ENCODE peak calls at places on chromosomes 13 and 19, in ten cellular contexts. One of them, this sample, is unnamed.

GRCh38 chr13:104625196-104625595 is 1559.0 kb upstream of the SLC10A2 start:
- DNase-seq in LHCN-M2: no peak
- DNase-seq in stimulated activated CD8-positive, alpha-beta memory T cell treated with anti-CD3 and anti-CD28 coated beads, Interleukin-7, amount 100 ng/mL, for 24 hours: no peak
- DNase-seq in body of pancreas: no peak
- DNase-seq in cerebellar cortex: no peak
- DNase-seq in right cardiac atrium: no peak
- DNase-seq in prostate gland: no peak
- DNase-seq in neuronal stem cell: no peak
- DNase-seq in mucosa of gallbladder: no peak
- DNase-seq in fibroblast of the aortic adventitia: no peak
- DNase-seq in this sample: no peak

GRCh38 chr19:1264801-1265610 is 4.1 kb upstream of the CIRBP start:
- DNase-seq in prostate gland: peak; percentile 23
- DNase-seq in stimulated activated CD8-positive, alpha-beta memory T cell treated with anti-CD3 and anti-CD28 coated beads, Interleukin-7, amount 100 ng/mL, for 24 hours: no peak
- DNase-seq in LHCN-M2: peak; percentile 94
- DNase-seq in mucosa of gallbladder: no peak
- DNase-seq in cerebellar cortex: peak; percentile 58
- DNase-seq in fibroblast of the aortic adventitia: peak; percentile 84
- DNase-seq in neuronal stem cell: no peak
- DNase-seq in right cardiac atrium: peak; percentile 87
- DNase-seq in body of pancreas: peak; percentile 84
- DNase-seq in this sample: peak; percentile 95

GRCh38 chr19:16371540-16371986 is 46.9 kb downstream of the KLF2 start:
- DNase-seq in mucosa of gallbladder: peak; percentile 71
- DNase-seq in stimulated activated CD8-positive, alpha-beta memory T cell treated with anti-CD3 and anti-CD28 coated beads, Interleukin-7, amount 100 ng/mL, for 24 hours: peak; percentile 64
- DNase-seq in prostate gland: no peak
- DNase-seq in right cardiac atrium: peak; percentile 90
- DNase-seq in fibroblast of the aortic adventitia: no peak
- DNase-seq in neuronal stem cell: no peak
- DNase-seq in body of pancreas: no peak
- DNase-seq in LHCN-M2: no peak
- DNase-seq in cerebellar cortex: no peak
- DNase-seq in this sample: no peak

GRCh38 chr13:51223284-51224270 is 1.4 kb downstream of the FAM124A start:
- DNase-seq in LHCN-M2: no peak
- DNase-seq in neuronal stem cell: no peak
- DNase-seq in stimulated activated CD8-positive, alpha-beta memory T cell treated with anti-CD3 and anti-CD28 coated beads, Interleukin-7, amount 100 ng/mL, for 24 hours: no peak
- DNase-seq in prostate gland: no peak
- DNase-seq in mucosa of gallbladder: no peak
- DNase-seq in right cardiac atrium: no peak
- DNase-seq in body of pancreas: no peak
- DNase-seq in cerebellar cortex: peak; percentile 12
- DNase-seq in fibroblast of the aortic adventitia: no peak
- DNase-seq in this sample: no peak

GRCh38 chr19:44949550-44949949 is 3.7 kb downstream of the APOC2 start:
- DNase-seq in body of pancreas: no peak
- DNase-seq in neuronal stem cell: no peak
- DNase-seq in stimulated activated CD8-positive, alpha-beta memory T cell treated with anti-CD3 and anti-CD28 coated beads, Interleukin-7, amount 100 ng/mL, for 24 hours: no peak
- DNase-seq in cerebellar cortex: no peak
- DNase-seq in right cardiac atrium: no peak
- DNase-seq in prostate gland: no peak
- DNase-seq in mucosa of gallbladder: no peak
- DNase-seq in fibroblast of the aortic adventitia: no peak
- DNase-seq in LHCN-M2: no peak
- DNase-seq in this sample: no peak

GRCh38 chr19:39557791-39558622 is 18.0 kb upstream of the EID2 start:
- DNase-seq in body of pancreas: no peak
- DNase-seq in fibroblast of the aortic adventitia: peak; percentile 8
- DNase-seq in neuronal stem cell: no peak
- DNase-seq in stimulated activated CD8-positive, alpha-beta memory T cell treated with anti-CD3 and anti-CD28 coated beads, Interleukin-7, amount 100 ng/mL, for 24 hours: no peak
- DNase-seq in right cardiac atrium: no peak
- DNase-seq in prostate gland: peak; percentile 30
- DNase-seq in LHCN-M2: peak; percentile 26
- DNase-seq in cerebellar cortex: no peak
- DNase-seq in mucosa of gallbladder: no peak
- DNase-seq in this sample: no peak

GRCh38 chr13:95485045-95485517 is 67.4 kb upstream of the CLDN10 start:
- DNase-seq in body of pancreas: no peak
- DNase-seq in prostate gland: no peak
- DNase-seq in stimulated activated CD8-positive, alpha-beta memory T cell treated with anti-CD3 and anti-CD28 coated beads, Interleukin-7, amount 100 ng/mL, for 24 hours: no peak
- DNase-seq in right cardiac atrium: no peak
- DNase-seq in LHCN-M2: peak; percentile 67
- DNase-seq in cerebellar cortex: no peak
- DNase-seq in neuronal stem cell: no peak
- DNase-seq in fibroblast of the aortic adventitia: no peak
- DNase-seq in mucosa of gallbladder: no peak
- DNase-seq in this sample: peak; percentile 60

GRCh38 chr13:60155978-60156377 is 7.8 kb downstream of the DIAPH3 start:
- DNase-seq in LHCN-M2: peak; percentile 14
- DNase-seq in stimulated activated CD8-positive, alpha-beta memory T cell treated with anti-CD3 and anti-CD28 coated beads, Interleukin-7, amount 100 ng/mL, for 24 hours: no peak
- DNase-seq in fibroblast of the aortic adventitia: peak; percentile 54
- DNase-seq in right cardiac atrium: no peak
- DNase-seq in body of pancreas: no peak
- DNase-seq in prostate gland: no peak
- DNase-seq in neuronal stem cell: no peak
- DNase-seq in mucosa of gallbladder: no peak
- DNase-seq in cerebellar cortex: no peak
- DNase-seq in this sample: peak; percentile 21

GRCh38 chr13:105474983-105475382 is 1060.5 kb downstream of the EFNB2 start:
- DNase-seq in body of pancreas: no peak
- DNase-seq in right cardiac atrium: no peak
- DNase-seq in neuronal stem cell: no peak
- DNase-seq in LHCN-M2: peak; percentile 10
- DNase-seq in mucosa of gallbladder: no peak
- DNase-seq in stimulated activated CD8-positive, alpha-beta memory T cell treated with anti-CD3 and anti-CD28 coated beads, Interleukin-7, amount 100 ng/mL, for 24 hours: no peak
- DNase-seq in fibroblast of the aortic adventitia: no peak
- DNase-seq in cerebellar cortex: no peak
- DNase-seq in prostate gland: no peak
- DNase-seq in this sample: no peak

GRCh38 chr13:40167327-40167726 is 499.1 kb downstream of the FOXO1 start:
- DNase-seq in fibroblast of the aortic adventitia: no peak
- DNase-seq in LHCN-M2: no peak
- DNase-seq in stimulated activated CD8-positive, alpha-beta memory T cell treated with anti-CD3 and anti-CD28 coated beads, Interleukin-7, amount 100 ng/mL, for 24 hours: no peak
- DNase-seq in body of pancreas: no peak
- DNase-seq in prostate gland: no peak
- DNase-seq in cerebellar cortex: no peak
- DNase-seq in mucosa of gallbladder: no peak
- DNase-seq in right cardiac atrium: no peak
- DNase-seq in neuronal stem cell: no peak
- DNase-seq in this sample: no peak

GRCh38 chr19:38892841-38893240 is 6.6 kb downstream of the SIRT2 start:
- DNase-seq in mucosa of gallbladder: no peak
- DNase-seq in stimulated activated CD8-positive, alpha-beta memory T cell treated with anti-CD3 and anti-CD28 coated beads, Interleukin-7, amount 100 ng/mL, for 24 hours: no peak
- DNase-seq in right cardiac atrium: no peak
- DNase-seq in cerebellar cortex: no peak
- DNase-seq in body of pancreas: no peak
- DNase-seq in LHCN-M2: no peak
- DNase-seq in fibroblast of the aortic adventitia: no peak
- DNase-seq in neuronal stem cell: no peak
- DNase-seq in prostate gland: no peak
- DNase-seq in this sample: no peak

GRCh38 chr13:50715402-50716146 is 127.9 kb downstream of the DLEU7 start:
- DNase-seq in fibroblast of the aortic adventitia: no peak
- DNase-seq in right cardiac atrium: peak; percentile 83
- DNase-seq in body of pancreas: no peak
- DNase-seq in cerebellar cortex: peak; percentile 64
- DNase-seq in prostate gland: no peak
- DNase-seq in neuronal stem cell: no peak
- DNase-seq in mucosa of gallbladder: peak; percentile 33
- DNase-seq in LHCN-M2: no peak
- DNase-seq in stimulated activated CD8-positive, alpha-beta memory T cell treated with anti-CD3 and anti-CD28 coated beads, Interleukin-7, amount 100 ng/mL, for 24 hours: no peak
- DNase-seq in this sample: no peak

This sample was measured in GM23248.